ENCODE peak calls at places on chromosomes 13 and 19, in six cellular contexts. P, U, K, H, O and Q are unnamed samples.
A peak's percentile ranks its signal among the peaks of the same experiment; 100 is the strongest.

GRCh38 chr19:55676384-55676783 is 1.4 kb downstream of the EPN1 start:
- DNase-seq in P (no peak), U (no peak), K (no peak), H (no peak), O (no peak), Q (no peak)

GRCh38 chr13:99103536-99103935 is 97.1 kb upstream of the UBAC2 start:
- DNase-seq in P (no peak), U (no peak), K (no peak), H (peak; percentile 23), O (no peak), Q (no peak)

GRCh38 chr13:88188986-88189385 is 517.8 kb downstream of the SLITRK5 start:
- DNase-seq in P (no peak), U (no peak), K (no peak), H (no peak), O (no peak), Q (no peak)

GRCh38 chr19:15445807-15446376 is 3.9 kb downstream of the WIZ start:
- DNase-seq in P (no peak), U (no peak), K (no peak), H (no peak), O (no peak), Q (no peak)

GRCh38 chr19:1360818-1361461 is 22.8 kb upstream of the NDUFS7 start:
- DNase-seq in P (no peak), U (peak; percentile 52), K (no peak), H (peak; percentile 42), O (no peak), Q (no peak)

GRCh38 chr19:8641908-8642547 is 11.6 kb downstream of the NFILZ start:
- DNase-seq in P (peak; percentile 39), U (peak; percentile 35), K (no peak), H (peak; percentile 66), O (peak; percentile 40), Q (peak; percentile 58)

GRCh38 chr19:28905996-28906395 is 307.0 kb downstream of the UQCRFS1 start:
- DNase-seq in P (no peak), U (peak; percentile 24), K (no peak), H (no peak), O (no peak), Q (no peak)

GRCh38 chr19:35796645-35797542 is 15.8 kb downstream of the PRODH2 start:
- DNase-seq in P (no peak), U (no peak), K (no peak), H (no peak), O (no peak), Q (no peak)

GRCh38 chr19:17020823-17021222 is 5.8 kb downstream of the CPAMD8 start:
- DNase-seq in P (no peak), U (no peak), K (no peak), H (no peak), O (no peak), Q (peak; percentile 43)

GRCh38 chr13:60981407-60981806 is 434.2 kb downstream of the PCDH20 start:
- DNase-seq in P (no peak), U (no peak), K (no peak), H (no peak), O (no peak), Q (no peak)

GRCh38 chr19:35860818-35861639 is 4.3 kb downstream of the KIRREL2 start:
- DNase-seq in P (no peak), U (no peak), K (no peak), H (no peak), O (no peak), Q (no peak)

GRCh38 chr19:17184381-17184841 is 30.7 kb upstream of the USE1 start:
- DNase-seq in P (peak; percentile 76), U (no peak), K (no peak), H (no peak), O (peak; percentile 65), Q (no peak)

GRCh38 chr13:44223785-44224432 is 149.7 kb upstream of the SERP2 start:
- DNase-seq in P (no peak), U (no peak), K (no peak), H (no peak), O (no peak), Q (no peak)

GRCh38 chr19:21610787-21611186 is 105.4 kb downstream of the ZNF429 start:
- DNase-seq in P (no peak), U (no peak), K (no peak), H (no peak), O (no peak), Q (no peak)